ENCODE peak calls at places on chromosomes 7 and 10, in eight cellular contexts. B, L, E, H, X, Q, Y and J are unnamed samples.

GRCh38 chr10:92727550-92727949 is 37.8 kb downstream of the HHEX start:
- DNase-seq in Y (no peak), E (no peak), Q (no peak), H (no peak), X (no peak), B (no peak), L (no peak), J (no peak)

GRCh38 chr7:108193593-108194498 is 63.7 kb upstream of the LAMB4 start:
- DNase-seq in Y (no peak), B (no peak), L (no peak), E (no peak), H (no peak), Q (no peak), X (no peak), J (no peak)

GRCh38 chr10:93757136-93757535 is 600 bp upstream of the LGI1 start:
- DNase-seq in E (no peak), L (no peak), X (no peak), Q (no peak), Y (peak), B (no peak), H (no peak), J (no peak)

GRCh38 chr10:17340144-17340829 is 112.2 kb downstream of the VIM start:
- DNase-seq in L (no peak), B (no peak), Q (no peak), E (no peak), Y (no peak), X (no peak), H (no peak), J (no peak)

GRCh38 chr10:66349726-66350125 is 576.1 kb upstream of the LRRTM3 start:
- DNase-seq in L (no peak), X (no peak), E (no peak), H (peak), Y (peak), B (no peak), Q (no peak), J (no peak)

GRCh38 chr7:42981595-42981994 is 49.4 kb downstream of the MRPL32 start:
- DNase-seq in Q (no peak), B (no peak), H (no peak), L (no peak), X (no peak), Y (no peak), E (no peak), J (no peak)

GRCh38 chr10:126646101-126646500 is 24.4 kb downstream of the C10orf90 start:
- DNase-seq in L (no peak), Q (no peak), X (no peak), B (no peak), E (no peak), Y (peak), H (peak), J (no peak)

GRCh38 chr10:88991161-88991899 is 732 bp downstream of the FAS start:
- DNase-seq in B (peak), Q (peak), H (peak), L (no peak), X (peak), E (peak), Y (peak), J (peak)

GRCh38 chr7:93757421-93757820 is 133.1 kb downstream of the TFPI2 start:
- DNase-seq in E (no peak), X (no peak), B (no peak), L (no peak), Q (no peak), H (peak), Y (peak), J (no peak)

GRCh38 chr7:105808703-105809590 is 67.5 kb downstream of the ATXN7L1 start:
- DNase-seq in E (peak), B (no peak), Y (peak), X (peak), Q (no peak), L (peak), H (peak), J (no peak)

GRCh38 chr10:132865236-132865635 is 77.1 kb downstream of the CFAP46 start:
- DNase-seq in B (peak), Y (no peak), Q (no peak), H (no peak), E (peak), L (no peak), X (no peak), J (no peak)

GRCh38 chr7:4257390-4258111 is 424.5 kb upstream of the FOXK1 start:
- DNase-seq in E (no peak), L (no peak), B (no peak), Y (no peak), X (no peak), H (no peak), Q (no peak), J (no peak)

GRCh38 chr7:3043544-3044395 is at the start of gene CARD11:
- DNase-seq in Y (no peak), X (peak), Q (no peak), H (no peak), B (no peak), E (no peak), L (no peak), J (no peak)

GRCh38 chr10:48536916-48537890 is 67.7 kb downstream of the ARHGAP22 start:
- DNase-seq in H (no peak), E (no peak), X (peak), L (no peak), Q (no peak), Y (no peak), B (no peak), J (no peak)

GRCh38 chr7:41000042-41000441 is 702.8 kb downstream of the INHBA start:
- DNase-seq in X (no peak), B (no peak), Q (no peak), H (no peak), E (no peak), Y (no peak), L (no peak), J (no peak)

GRCh38 chr7:41007351-41007751 is 695.5 kb downstream of the INHBA start:
- DNase-seq in Y (peak), H (peak), B (no peak), X (no peak), E (no peak), Q (no peak), L (no peak), J (no peak)

GRCh38 chr7:41006591-41006990 is 696.3 kb downstream of the INHBA start:
- DNase-seq in Y (peak), L (no peak), X (no peak), B (no peak), Q (peak), H (no peak), E (no peak), J (no peak)

GRCh38 chr7:41005381-41005901 is 697.4 kb downstream of the INHBA start:
- DNase-seq in E (no peak), Q (no peak), H (peak), X (no peak), Y (peak), B (no peak), L (peak), J (no peak)

GRCh38 chr7:41003031-41003925 is 699.6 kb downstream of the INHBA start:
- DNase-seq in L (no peak), H (peak), E (peak), B (no peak), X (peak), Q (peak), Y (peak), J (no peak)
- TF ChIP-seq CTCF in L (peak), H (peak), E (peak), B (peak), X (peak), Q (peak), Y (peak), J (peak)

DNA sequence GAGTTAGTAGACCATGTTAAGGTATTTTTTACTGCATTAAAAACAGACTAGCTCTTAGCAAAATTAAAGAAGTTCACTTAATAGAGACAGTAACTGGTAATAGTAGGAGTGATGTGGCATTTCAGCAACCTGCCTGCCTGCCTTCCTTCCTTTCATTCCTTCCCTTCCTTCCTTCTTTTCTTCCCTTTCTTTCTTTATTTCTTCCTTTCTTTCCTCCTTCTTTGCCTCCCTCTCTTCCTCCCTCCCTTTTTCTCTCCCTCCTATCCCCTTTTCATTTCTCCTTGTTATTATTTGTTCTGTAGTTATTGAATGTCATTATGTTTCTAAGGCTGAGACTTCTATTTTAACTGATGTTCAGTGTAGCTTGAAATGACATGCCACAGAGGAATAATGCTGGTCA is 146.5 kb upstream of the WNT16 start:
- DNase-seq in Q (no peak), X (no peak), B (no peak), Y (no peak), E (no peak), L (no peak), H (no peak), J (no peak)
- H3K4me3 ChIP-seq in Q (no peak), X (no peak), B (no peak), Y (no peak), E (no peak), L (no peak), H (no peak), J (no peak)

DNA sequence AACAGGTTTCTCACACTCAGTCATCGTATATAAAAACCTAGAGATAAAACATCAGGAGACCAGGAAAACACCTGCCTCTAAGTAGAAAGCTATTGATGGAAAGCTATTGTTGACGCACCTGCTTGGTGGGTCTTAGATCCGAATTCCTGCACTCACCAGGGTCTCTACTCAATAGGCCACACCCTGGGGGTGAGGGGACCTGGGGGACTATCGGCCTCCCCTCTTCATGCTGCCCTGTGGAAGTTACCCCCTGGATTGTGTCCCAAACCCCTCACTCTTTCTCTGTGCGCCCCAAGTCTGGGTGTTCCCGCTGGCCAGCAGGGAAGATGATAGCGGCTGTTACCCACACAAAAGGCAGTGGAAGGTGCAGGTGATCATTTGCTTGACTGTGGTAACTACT is 313.0 kb downstream of the WDR37 start:
- DNase-seq in B (no peak), Y (no peak), E (no peak), H (no peak), Q (no peak), L (no peak), X (peak), J (no peak)
- TF ChIP-seq CTCF in B (no peak), Y (no peak), E (no peak), H (no peak), Q (no peak), L (no peak), X (no peak), J (no peak)

GRCh38 chr10:62632071-62632809 is 172.3 kb upstream of the ADO start:
- DNase-seq in Y (no peak), X (no peak), E (peak), B (no peak), L (no peak), Q (no peak), H (peak), J (no peak)
- H3K4me3 ChIP-seq in Y (no peak), X (no peak), E (no peak), B (no peak), L (no peak), Q (no peak), H (no peak), J (no peak)

GRCh38 chr7:28804157-28804556 is 154.0 kb downstream of the TRIL start:
- DNase-seq in L (no peak), E (no peak), X (no peak), Y (no peak), B (no peak), H (no peak), Q (no peak), J (no peak)
- TF ChIP-seq CTCF in L (no peak), E (no peak), X (no peak), Y (no peak), B (no peak), H (no peak), Q (no peak), J (no peak)

DNA sequence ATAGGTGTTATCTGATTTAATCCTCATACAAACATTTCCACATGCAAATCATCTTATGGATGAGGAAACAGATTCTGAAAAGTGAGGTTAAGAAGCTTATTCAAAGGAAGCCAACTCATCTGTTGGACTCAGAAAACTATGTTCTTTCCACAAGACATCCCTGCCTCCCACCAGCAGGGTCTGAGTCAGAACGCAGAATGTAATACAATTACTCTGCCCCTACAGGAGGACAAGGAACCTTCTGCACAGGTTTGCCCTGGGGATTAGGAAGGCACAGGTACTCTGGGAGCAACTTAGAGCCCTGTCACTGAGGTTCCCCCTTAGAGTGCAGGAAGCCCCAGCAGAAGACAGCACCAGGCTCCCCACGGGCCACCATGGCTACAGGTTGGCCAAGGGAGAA is 255.7 kb downstream of the TNS3 start:
- DNase-seq in Q (no peak), B (no peak), X (no peak), L (peak), H (peak), E (no peak), Y (peak), J (no peak)
- H3K4me3 ChIP-seq in Q (no peak), B (no peak), X (no peak), L (peak), H (peak), E (peak), Y (peak), J (no peak)

GRCh38 chr10:75102830-75103673 is 8.4 kb upstream of the SAMD8 start:
- DNase-seq in L (no peak), B (peak), Y (no peak), E (no peak), Q (no peak), H (no peak), X (no peak), J (no peak)

GRCh38 chr10:75099952-75100763 is 11.3 kb upstream of the SAMD8 start:
- DNase-seq in B (peak), X (peak), L (peak), E (peak), Y (peak), H (peak), Q (peak), J (peak)

GRCh38 chr10:75101416-75102251 is 9.8 kb upstream of the SAMD8 start:
- DNase-seq in L (no peak), H (no peak), Q (no peak), Y (no peak), X (no peak), E (no peak), B (peak), J (no peak)

GRCh38 chr10:75098902-75099673 is 12.4 kb upstream of the SAMD8 start:
- DNase-seq in H (no peak), L (no peak), X (no peak), E (no peak), B (no peak), Y (no peak), Q (no peak), J (no peak)

DNA sequence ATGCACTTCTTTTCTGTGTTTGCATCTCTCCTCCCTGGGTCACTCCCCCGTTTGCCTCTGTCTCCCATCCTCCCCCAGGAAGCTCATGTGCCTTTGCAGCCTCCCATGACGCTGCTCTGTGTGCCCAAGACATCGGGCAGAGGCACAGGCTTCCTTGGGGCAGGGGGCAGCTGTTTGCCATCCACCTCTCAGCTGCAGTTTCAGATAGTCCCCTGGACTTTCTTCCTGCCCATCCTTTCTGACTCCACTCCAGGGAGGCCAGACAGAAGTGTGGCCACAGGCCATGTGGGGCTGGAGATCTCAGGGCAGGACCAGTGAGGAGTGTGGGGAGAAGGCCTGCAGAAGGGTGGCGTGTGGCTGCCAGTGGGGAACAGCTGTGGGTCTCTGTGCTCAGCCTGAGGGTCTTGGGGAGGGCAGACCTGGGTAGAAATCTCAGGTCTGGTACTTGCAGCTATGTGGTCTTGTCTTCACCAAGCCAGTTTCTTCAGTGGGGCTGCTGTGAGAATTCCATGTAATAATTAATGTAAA is 10.6 kb upstream of the SAMD8 start:
- DNase-seq in B (no peak), H (no peak), Q (no peak), Y (no peak), E (no peak), X (no peak), L (no peak), J (no peak)
- TF ChIP-seq CTCF in B (no peak), H (no peak), Q (no peak), Y (no peak), E (no peak), X (no peak), L (no peak), J (no peak)

DNA sequence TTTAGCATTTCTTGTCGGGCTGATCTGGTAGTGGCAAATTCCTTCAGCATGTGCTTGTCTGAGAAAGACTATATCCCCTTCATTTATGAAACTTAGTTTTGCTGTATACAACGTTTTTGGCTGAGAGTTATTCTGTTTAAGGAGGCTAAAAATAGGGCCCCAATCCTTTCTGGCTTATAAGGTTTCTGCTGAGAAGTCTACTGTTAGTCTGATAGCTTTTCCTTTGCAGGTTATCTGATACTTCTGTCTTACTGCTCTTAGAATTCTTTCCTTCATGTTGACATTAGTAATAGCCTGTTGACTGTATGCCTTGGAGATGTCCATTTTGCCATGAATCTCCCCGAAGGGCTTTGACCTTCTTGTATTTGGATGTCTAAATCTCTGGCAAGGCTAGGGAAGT is 9.9 kb downstream of the CASP7 start:
- DNase-seq in Q (no peak), X (no peak), E (no peak), L (no peak), Y (no peak), H (no peak), B (no peak), J (no peak)
- H3K4me3 ChIP-seq in Q (no peak), X (no peak), E (no peak), L (no peak), Y (no peak), H (no peak), B (no peak), J (no peak)